ENCODE peak calls at places on chromosomes 13 and 19, in five cellular contexts. H is brain microvascular endothelial cell; Y is T-helper 9 cell; P is activated CD8-positive, alpha-beta T cell treated with anti-CD3 and anti-CD28 coated beads for 36 hours; K is stimulated activated effector memory CD8-positive, alpha-beta T cell treated with anti-CD3 and anti-CD28 coated beads, Interleukin-12 subunit alpha, Interleukin-12 subunit beta, amount 100 ng/mL, for 72 hours. J is an unnamed sample.
A peak's percentile ranks its signal among the peaks of the same experiment; 100 is the strongest.

GRCh38 chr19:19528721-19529490 is at the start of gene YJEFN3:
- DNase-seq in H (peak; percentile 33), Y (no peak), P (no peak), K (no peak), J (no peak)

GRCh38 chr13:97125810-97126738 is 96.1 kb upstream of the MBNL2 start:
- DNase-seq in H (no peak), Y (no peak), P (peak; percentile 27), K (peak; percentile 72), J (no peak)

GRCh38 chr19:55369651-55370304 is 485 bp downstream of the IL11 start:
- DNase-seq in H (peak; percentile 74), Y (peak; percentile 24), P (peak; percentile 66), K (no peak), J (no peak)

GRCh38 chr13:19685445-19685844 is 52.0 kb downstream of the MPHOSPH8 start:
- DNase-seq in H (no peak), Y (no peak), P (no peak), K (no peak), J (no peak)

GRCh38 chr19:38544569-38545315 is 73.0 kb downstream of the MAP4K1 start:
- DNase-seq in H (no peak), Y (no peak), P (no peak), K (no peak), J (no peak)

GRCh38 chr13:60392136-60392535 is 4.9 kb upstream of the TDRD3 start:
- DNase-seq in H (no peak), Y (no peak), P (no peak), K (no peak), J (no peak)

GRCh38 chr13:108895220-108895704 is 265.9 kb downstream of the MYO16 start:
- DNase-seq in H (peak; percentile 41), Y (no peak), P (no peak), K (no peak), J (no peak)

GRCh38 chr13:50531917-50532899 is 311.3 kb downstream of the DLEU7 start:
- DNase-seq in H (peak; percentile 29), Y (no peak), P (no peak), K (no peak), J (no peak)

GRCh38 chr19:54465367-54466109 is 2.0 kb upstream of the LENG9 start:
- DNase-seq in H (no peak), Y (no peak), P (no peak), K (no peak), J (peak; percentile 34)

GRCh38 chr13:112893570-112894422 is 75.2 kb upstream of the MCF2L start:
- DNase-seq in H (peak; percentile 5), Y (no peak), P (peak; percentile 17), K (no peak), J (peak; percentile 61)

GRCh38 chr13:40624338-40624737 is 42.1 kb downstream of the FOXO1 start:
- DNase-seq in H (peak; percentile 56), Y (no peak), P (peak; percentile 80), K (peak; percentile 54), J (no peak)

GRCh38 chr13:71067164-71067815 is 799.7 kb downstream of the DACH1 start:
- DNase-seq in H (no peak), Y (no peak), P (no peak), K (no peak), J (no peak)

GRCh38 chr19:49573009-49573408 is 7.3 kb downstream of the NOSIP start:
- DNase-seq in H (no peak), Y (no peak), P (no peak), K (no peak), J (no peak)

GRCh38 chr13:20825476-20825875 is 51.7 kb upstream of the EEF1AKMT1 start:
- DNase-seq in H (no peak), Y (no peak), P (no peak), K (no peak), J (no peak)

GRCh38 chr13:102295316-102296048 is 106.4 kb downstream of the FGF14 start:
- DNase-seq in H (no peak), Y (no peak), P (no peak), K (no peak), J (no peak)

GRCh38 chr19:45528149-45528743 is 21.0 kb downstream of the VASP start:
- DNase-seq in H (no peak), Y (no peak), P (no peak), K (no peak), J (no peak)